ENCODE peak calls at places on chromosome 15, in ten cellular contexts. E, T, Z, C, N, M, X, B, R and Y are unnamed samples.
A peak's percentile ranks its signal among the peaks of the same experiment; 100 is the strongest.

GRCh38 chr15:70424937-70425411 is 327.3 kb upstream of the TLE3 start:
- DNase-seq in E (no peak), T (peak; percentile 78), Z (no peak), C (no peak), N (no peak), M (no peak), X (no peak), B (no peak), R (no peak), Y (no peak)

GRCh38 chr15:69509131-69509530 is 56.5 kb downstream of the RPLP1 start:
- DNase-seq in E (peak; percentile 18), T (no peak), Z (no peak), C (no peak), N (no peak), M (no peak), X (no peak), B (no peak), R (no peak), Y (peak; percentile 46)

GRCh38 chr15:89088605-89089315 is 504 bp downstream of the ABHD2 start:
- DNase-seq in E (peak; percentile 34), T (peak; percentile 31), Z (no peak), C (no peak), N (peak; percentile 76), M (peak; percentile 55), X (no peak), B (no peak), R (peak; percentile 81), Y (peak; percentile 58)

GRCh38 chr15:70189826-70190225 is 92.1 kb upstream of the TLE3 start:
- DNase-seq in E (no peak), T (no peak), Z (no peak), C (no peak), N (no peak), M (no peak), X (no peak), B (no peak), R (no peak), Y (no peak)

GRCh38 chr15:55587321-55588069 is 650 bp downstream of the PYGO1 start:
- DNase-seq in E (peak; percentile 47), T (no peak), Z (peak; percentile 27), C (no peak), N (peak; percentile 63), M (no peak), X (no peak), B (peak; percentile 75), R (peak; percentile 36), Y (peak; percentile 77)

GRCh38 chr15:90300988-90301715 is 35.7 kb downstream of the NGRN start:
- DNase-seq in E (peak; percentile 25), T (peak; percentile 73), Z (peak; percentile 43), C (no peak), N (peak; percentile 85), M (peak; percentile 69), X (peak; percentile 47), B (peak; percentile 62), R (peak; percentile 62), Y (peak; percentile 75)

GRCh38 chr15:85005319-85005718 is 23.7 kb downstream of the PDE8A start:
- DNase-seq in E (no peak), T (no peak), Z (no peak), C (no peak), N (no peak), M (no peak), X (no peak), B (no peak), R (no peak), Y (no peak)

GRCh38 chr15:89395996-89396395 is 61.4 kb upstream of the POLG start:
- DNase-seq in E (no peak), T (peak; percentile 100), Z (no peak), C (no peak), N (no peak), M (no peak), X (no peak), B (no peak), R (no peak), Y (no peak)

GRCh38 chr15:61038910-61039309 is 190.2 kb downstream of the RORA start:
- DNase-seq in E (no peak), T (no peak), Z (no peak), C (no peak), N (no peak), M (no peak), X (no peak), B (no peak), R (no peak), Y (no peak)

GRCh38 chr15:84794148-84794547 is 23.0 kb upstream of the ALPK3 start:
- DNase-seq in E (no peak), T (no peak), Z (no peak), C (no peak), N (no peak), M (no peak), X (no peak), B (no peak), R (no peak), Y (no peak)

GRCh38 chr15:29968099-29968892 is 114.5 kb upstream of the GOLGA8J start:
- DNase-seq in E (no peak), T (no peak), Z (no peak), C (no peak), N (no peak), M (no peak), X (no peak), B (peak; percentile 39), R (no peak), Y (no peak)

GRCh38 chr15:77030042-77030927 is 35.4 kb downstream of the PSTPIP1 start:
- DNase-seq in E (no peak), T (peak; percentile 55), Z (peak; percentile 9), C (peak; percentile 92), N (peak; percentile 60), M (peak; percentile 19), X (no peak), B (no peak), R (peak; percentile 14), Y (no peak)

GRCh38 chr15:92821491-92822116 is 78.5 kb upstream of the CHD2 start:
- DNase-seq in E (peak; percentile 49), T (peak; percentile 56), Z (peak; percentile 9), C (no peak), N (no peak), M (no peak), X (no peak), B (no peak), R (no peak), Y (no peak)

GRCh38 chr15:70892912-70893560 is 410 bp downstream of the LRRC49 start:
- DNase-seq in E (peak; percentile 79), T (peak; percentile 54), Z (peak; percentile 39), C (no peak), N (no peak), M (no peak), X (no peak), B (peak; percentile 40), R (peak; percentile 42), Y (peak; percentile 48)

GRCh38 chr15:39202641-39203040 is 378.2 kb upstream of the THBS1 start:
- DNase-seq in E (no peak), T (no peak), Z (no peak), C (no peak), N (no peak), M (no peak), X (no peak), B (no peak), R (no peak), Y (no peak)

GRCh38 chr15:27564656-27565055 is 534.5 kb downstream of the OCA2 start:
- DNase-seq in E (no peak), T (no peak), Z (no peak), C (no peak), N (no peak), M (no peak), X (no peak), B (no peak), R (no peak), Y (no peak)

DNA sequence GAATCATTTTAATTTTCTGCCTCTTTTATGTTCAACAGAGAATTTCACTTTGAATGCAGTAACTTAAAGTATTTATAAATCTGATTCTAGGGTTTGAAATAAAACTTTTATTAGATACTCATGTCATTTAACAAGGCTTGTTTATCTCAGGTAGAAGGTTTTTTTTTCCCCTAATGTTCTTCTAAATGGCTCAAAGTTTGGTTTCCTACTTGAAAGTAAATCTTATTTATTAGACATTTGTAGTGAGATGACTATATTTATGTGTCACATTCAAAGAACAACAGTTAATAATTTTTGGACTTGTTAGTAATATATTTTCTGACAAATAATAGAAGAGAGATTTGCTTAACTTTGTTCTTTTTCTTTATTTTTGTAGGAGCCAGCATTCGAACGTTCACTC is 63.9 kb downstream of the NEO1 start:
- DNase-seq in E (no peak), T (no peak), Z (no peak), C (no peak), N (no peak), M (no peak), X (no peak), B (no peak), R (no peak), Y (no peak)
- TF ChIP-seq POLR2A in E (no peak), T (no peak), Z (no peak), C (no peak), N (no peak), M (no peak), X (no peak), B (no peak), R (no peak), Y (no peak)

GRCh38 chr15:75598361-75598760 is 19.2 kb upstream of the PTPN9 start:
- DNase-seq in E (no peak), T (no peak), Z (no peak), C (no peak), N (no peak), M (no peak), X (no peak), B (no peak), R (no peak), Y (no peak)
- TF ChIP-seq POLR2A in E (no peak), T (no peak), Z (no peak), C (no peak), N (no peak), M (no peak), X (no peak), B (no peak), R (no peak), Y (no peak)

DNA sequence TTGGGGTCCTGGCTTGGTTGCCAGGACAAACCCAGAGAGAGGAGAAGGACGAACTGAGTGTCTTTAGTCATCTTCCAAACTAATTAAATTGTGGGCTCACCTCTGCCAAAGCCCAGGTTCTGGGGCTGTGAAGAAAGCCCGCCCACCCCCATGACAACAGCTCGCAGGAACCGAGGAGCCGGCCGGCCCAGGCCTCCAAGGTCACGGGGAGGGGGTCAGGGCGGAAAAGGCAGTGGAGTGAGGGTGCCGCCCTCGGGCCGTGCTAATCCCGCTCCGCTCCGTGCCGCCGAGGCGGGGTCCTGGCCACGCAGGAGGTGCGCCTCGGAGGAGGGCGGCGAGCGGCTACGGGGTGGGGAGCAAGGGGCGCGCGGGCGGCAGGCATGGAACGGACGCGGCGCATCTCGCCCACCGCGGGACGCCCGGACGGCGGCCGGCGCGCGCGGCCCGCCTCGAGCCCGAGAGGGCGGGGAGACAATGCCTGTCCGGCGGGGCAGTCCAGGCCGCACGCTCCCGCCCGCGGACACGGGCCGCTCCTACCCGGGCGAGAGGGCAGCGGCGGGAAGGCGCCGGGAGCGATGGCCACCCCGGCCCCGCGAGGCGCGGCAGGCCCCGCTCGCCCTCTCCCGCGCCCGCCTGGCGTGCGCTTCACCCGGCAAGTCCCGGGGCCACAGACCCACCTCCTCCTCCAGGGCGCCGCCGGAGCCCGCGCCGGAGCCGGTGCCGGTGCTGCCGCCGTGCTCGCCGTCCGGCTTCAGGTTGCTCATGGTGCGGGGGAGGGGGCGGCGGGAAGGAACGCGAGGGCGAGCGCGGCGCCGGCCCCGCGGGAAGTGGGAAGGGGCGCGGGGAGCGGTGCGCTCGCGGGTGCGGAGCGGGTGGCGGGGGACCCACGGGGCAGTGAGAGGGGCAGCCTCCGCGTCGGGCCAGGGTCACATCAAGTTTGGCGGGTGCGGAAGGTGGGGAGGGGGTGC is 549 bp downstream of the RBPMS2 start:
- DNase-seq in E (no peak), T (no peak), Z (peak; percentile 47), C (no peak), N (peak; percentile 68), M (peak; percentile 26), X (no peak), B (no peak), R (peak; percentile 29), Y (no peak)
- TF ChIP-seq POLR2A in E (no peak), T (no peak), Z (no peak), C (no peak), N (no peak), M (no peak), X (no peak), B (peak; percentile 13), R (no peak), Y (no peak)

GRCh38 chr15:25731411-25731810 is 131.7 kb downstream of the ATP10A start:
- DNase-seq in E (no peak), T (no peak), Z (no peak), C (no peak), N (no peak), M (no peak), X (no peak), B (no peak), R (no peak), Y (no peak)
- TF ChIP-seq POLR2A in E (no peak), T (no peak), Z (no peak), C (no peak), N (no peak), M (no peak), X (no peak), B (no peak), R (no peak), Y (no peak)